ENCODE peak calls at places on chromosomes 16 and 17, in six cellular contexts. B is GM12892, R is H1, O is GM12878, X is HepG2, Z is K562. P is an unnamed sample.

GRCh38 chr16:11034481-11034931 is 90.1 kb downstream of the CLEC16A start:
- DNase-seq in X (no peak), Z (no peak), B (no peak), R (no peak), O (no peak), P (no peak)

GRCh38 chr17:81651692-81652091 is 4.7 kb downstream of the PDE6G start:
- DNase-seq in X (peak), B (no peak), O (no peak), R (no peak), Z (peak), P (no peak)

GRCh38 chr16:89410794-89411309 is 79.5 kb downstream of the ANKRD11 start:
- DNase-seq in X (peak), B (no peak), R (no peak), Z (no peak), O (no peak), P (no peak)

GRCh38 chr16:56565023-56565477 is at the start of gene MT4:
- DNase-seq in O (no peak), Z (no peak), B (no peak), X (no peak), R (no peak), P (no peak)

GRCh38 chr16:1338119-1338730 is 4.8 kb downstream of the BAIAP3 start:
- DNase-seq in R (no peak), X (peak), O (no peak), Z (peak), B (no peak), P (no peak)

GRCh38 chr17:48374650-48375230 is 55.3 kb downstream of the SKAP1 start:
- DNase-seq in Z (peak), O (no peak), X (peak), R (peak), B (no peak), P (peak)

GRCh38 chr16:49838361-49838638 is 17.6 kb downstream of the ZNF423 start:
- DNase-seq in Z (no peak), R (no peak), O (no peak), X (no peak), B (no peak), P (no peak)

GRCh38 chr17:56822725-56823124 is 11.0 kb downstream of the C17orf67 start:
- DNase-seq in Z (no peak), B (no peak), O (no peak), R (no peak), X (no peak), P (no peak)

GRCh38 chr17:50468120-50469004 is at the start of gene CHAD:
- DNase-seq in R (no peak), O (no peak), Z (peak), X (no peak), B (no peak), P (no peak)

GRCh38 chr16:88472637-88473205 is 19.6 kb downstream of the ZFPM1 start:
- DNase-seq in O (no peak), X (no peak), Z (no peak), R (no peak), B (no peak), P (no peak)

GRCh38 chr17:3687949-3688614 is 7.9 kb downstream of the P2RX5 start:
- DNase-seq in Z (peak), B (no peak), R (no peak), X (no peak), O (no peak), P (no peak)

GRCh38 chr17:65514082-65514481 is 47.4 kb downstream of the AXIN2 start:
- DNase-seq in Z (no peak), O (no peak), X (no peak), R (no peak), B (no peak), P (no peak)

GRCh38 chr17:80289631-80290030 is 29.0 kb downstream of the RNF213 start:
- DNase-seq in R (no peak), B (no peak), O (no peak), Z (no peak), X (no peak), P (no peak)

GRCh38 chr17:81866440-81867122 is 4.6 kb downstream of the ARHGDIA start:
- DNase-seq in X (no peak), Z (no peak), R (no peak), B (no peak), O (no peak), P (no peak)

GRCh38 chr16:53282975-53283946 is 151.0 kb upstream of the RBL2 start:
- DNase-seq in R (no peak), B (no peak), X (peak), Z (peak), O (peak), P (no peak)

GRCh38 chr16:88577166-88577565 is 7.0 kb downstream of the ZC3H18 start:
- DNase-seq in B (no peak), Z (no peak), X (no peak), R (no peak), O (no peak), P (no peak)

GRCh38 chr17:60941028-60941427 is 263.4 kb downstream of the BCAS3 start:
- DNase-seq in B (no peak), X (no peak), O (no peak), R (no peak), Z (no peak), P (no peak)

GRCh38 chr17:17091276-17091675 is 49.0 kb downstream of the MPRIP start:
- DNase-seq in O (no peak), X (no peak), R (no peak), B (no peak), Z (no peak), P (no peak)

GRCh38 chr17:10871914-10872313 is 34.0 kb upstream of the PIRT start:
- DNase-seq in X (no peak), R (no peak), O (no peak), Z (no peak), B (no peak), P (no peak)

GRCh38 chr17:27296427-27296979 is 2.6 kb downstream of the WSB1 start:
- DNase-seq in O (no peak), X (no peak), B (no peak), Z (no peak), R (no peak), P (no peak)

GRCh38 chr17:62963296-62963695 is 2.7 kb upstream of the TANC2 start:
- DNase-seq in O (no peak), B (no peak), Z (peak), R (no peak), X (no peak), P (no peak)

GRCh38 chr16:35182943-35183550 is 1723.6 kb downstream of the TP53TG3F start:
- DNase-seq in Z (no peak), B (no peak), O (no peak), X (no peak), R (no peak), P (no peak)

GRCh38 chr16:49461517-49461951 is 87.9 kb downstream of the C16orf78 start:
- DNase-seq in B (no peak), R (no peak), O (no peak), X (no peak), Z (no peak), P (no peak)

GRCh38 chr16:168424-168823 is 2.6 kb downstream of the HBM start:
- DNase-seq in X (no peak), B (no peak), O (no peak), R (no peak), Z (no peak), P (no peak)

GRCh38 chr16:57147381-57148191 is 38.3 kb downstream of the PSME3IP1 start:
- DNase-seq in X (no peak), B (no peak), Z (no peak), O (no peak), R (no peak), P (no peak)

GRCh38 chr16:1363501-1364041 is 11.8 kb downstream of the GNPTG start:
- DNase-seq in X (peak), Z (peak), O (no peak), B (peak), R (peak), P (peak)

GRCh38 chr16:54116126-54116525 is 170.5 kb downstream of the IRX3 start:
- DNase-seq in O (no peak), Z (no peak), R (no peak), X (no peak), B (no peak), P (no peak)

GRCh38 chr16:9033125-9033830 is 58.2 kb upstream of the HAPSTR1 start:
- DNase-seq in R (no peak), Z (peak), B (no peak), O (no peak), X (peak), P (no peak)

GRCh38 chr16:48949636-48950035 is 332.0 kb downstream of the CBLN1 start:
- DNase-seq in B (no peak), R (no peak), Z (no peak), X (no peak), O (peak), P (no peak)

GRCh38 chr17:2782030-2782429 is 14.2 kb upstream of the RAP1GAP2 start:
- DNase-seq in R (no peak), Z (no peak), O (no peak), X (no peak), B (no peak), P (no peak)

GRCh38 chr16:2761472-2761871 is 9.0 kb downstream of the SRRM2 start:
- DNase-seq in Z (no peak), R (no peak), B (no peak), O (no peak), X (no peak), P (no peak)

GRCh38 chr17:6574689-6575595 is 18.6 kb upstream of the PITPNM3 start:
- DNase-seq in O (peak), B (peak), R (no peak), Z (peak), X (no peak), P (peak)

DNA sequence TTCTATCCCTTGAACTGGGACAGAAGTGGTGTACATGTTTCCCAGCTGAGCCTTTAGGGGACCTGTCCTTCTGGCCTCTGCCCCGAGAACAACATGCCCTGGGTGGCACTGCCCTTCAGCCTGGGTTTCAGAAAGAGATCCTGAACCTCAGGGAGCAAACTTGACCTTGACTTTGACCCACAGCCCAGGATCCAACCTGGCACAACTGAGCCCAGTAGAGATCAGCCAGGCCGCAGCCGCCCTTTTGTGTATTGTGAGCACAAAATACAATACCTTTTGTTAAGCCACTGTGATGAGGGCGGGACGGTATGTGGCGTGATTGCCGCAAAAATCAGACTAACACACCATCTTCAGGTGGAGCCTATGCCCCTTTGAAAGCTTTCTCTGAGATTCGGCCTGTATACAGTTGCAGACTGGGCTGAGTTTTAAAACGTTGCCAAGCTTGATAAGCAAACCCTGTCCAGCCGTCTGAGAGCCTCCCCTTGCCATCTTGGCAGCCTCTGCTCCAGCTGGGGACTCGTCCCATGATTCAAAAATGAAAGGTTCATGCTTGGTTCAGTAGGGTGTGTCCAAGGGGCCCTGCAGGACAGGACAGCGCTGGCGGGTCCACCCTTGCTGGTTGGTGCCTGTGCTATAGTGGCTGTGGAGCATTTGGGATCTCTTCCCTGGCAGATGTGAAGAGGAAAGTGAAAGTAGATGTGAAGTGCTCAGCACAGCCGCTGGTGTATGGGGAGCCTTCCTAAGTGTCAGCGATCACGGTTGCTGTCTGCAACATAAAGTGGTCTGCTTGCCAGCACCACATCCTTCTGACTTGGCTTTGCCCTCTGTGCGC is 40.3 kb downstream of the FOXL1 start:
- DNase-seq in B (no peak), Z (no peak), O (no peak), X (no peak), R (no peak), P (no peak)
- TF ChIP-seq TAF1 in B (no peak), Z (no peak), O (no peak), X (no peak), R (no peak), P (no peak)

GRCh38 chr16:68237243-68238028 is 1.5 kb upstream of the ESRP2 start:
- DNase-seq in B (peak), O (peak), Z (no peak), X (peak), R (peak), P (peak)
- TF ChIP-seq POLR2A in B (peak), O (peak), Z (no peak), X (peak), R (peak), P (peak)

GRCh38 chr17:71919896-71920295 is 200.9 kb upstream of the SOX9 start:
- DNase-seq in Z (no peak), R (no peak), B (no peak), O (no peak), X (no peak), P (no peak)

GRCh38 chr17:71921726-71922320 is 199.0 kb upstream of the SOX9 start:
- DNase-seq in Z (no peak), X (no peak), R (no peak), O (peak), B (no peak), P (no peak)

GRCh38 chr17:71917715-71918114 is 203.1 kb upstream of the SOX9 start:
- DNase-seq in X (no peak), O (no peak), B (no peak), R (no peak), Z (no peak), P (no peak)

GRCh38 chr17:71922439-71922838 is 198.4 kb upstream of the SOX9 start:
- DNase-seq in O (peak), B (no peak), R (no peak), Z (no peak), X (no peak), P (no peak)

DNA sequence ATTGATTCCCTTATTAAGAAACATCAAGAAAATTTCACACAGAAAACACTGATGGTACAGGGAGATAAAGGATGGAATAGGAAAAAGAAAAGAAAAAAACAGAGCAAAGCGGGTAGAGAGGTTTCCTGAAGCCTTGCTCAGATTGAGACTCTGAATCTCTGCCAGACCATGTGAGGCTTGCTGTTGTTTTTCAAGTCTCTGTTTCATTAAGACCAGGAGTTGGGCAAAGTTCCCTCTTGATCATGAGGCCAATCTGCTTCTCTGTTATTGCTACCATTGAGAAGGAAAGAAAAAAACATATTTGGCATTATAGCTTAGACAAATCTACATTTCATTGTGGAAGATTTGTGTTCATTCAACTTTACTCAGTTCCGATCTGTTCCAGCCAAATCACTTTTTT is 201.6 kb upstream of the SOX9 start:
- DNase-seq in B (no peak), X (no peak), Z (no peak), O (no peak), R (no peak), P (no peak)
- TF ChIP-seq TAF1 in B (no peak), X (no peak), Z (no peak), O (no peak), R (no peak), P (no peak)

DNA sequence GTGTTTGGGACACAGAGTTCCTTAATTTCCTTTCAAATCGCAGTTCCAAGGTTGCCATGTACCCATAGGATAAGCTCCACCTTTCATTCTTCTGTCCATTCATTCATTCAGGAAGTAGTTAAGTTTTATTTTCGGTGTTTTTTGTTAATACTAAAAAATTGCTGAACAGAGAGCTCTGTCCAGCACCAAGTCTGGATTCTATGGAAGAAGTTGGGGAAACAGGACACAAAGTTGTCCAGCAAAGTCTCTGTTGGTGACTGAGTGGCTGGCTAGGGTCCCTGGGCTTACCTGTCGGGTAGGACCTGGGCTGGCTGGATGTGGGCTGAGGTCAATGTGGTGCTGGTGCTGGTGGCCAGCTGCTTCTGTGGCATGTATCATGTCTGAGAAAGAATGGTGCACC is 17.6 kb upstream of the CCL2 start:
- DNase-seq in X (no peak), B (no peak), Z (no peak), R (no peak), O (no peak), P (no peak)
- TF ChIP-seq POLR2A in X (no peak), B (no peak), Z (no peak), R (no peak), O (no peak), P (no peak)

GRCh38 chr16:46949216-46949892 is 24.1 kb downstream of the DNAJA2 start:
- DNase-seq in B (no peak), O (no peak), R (no peak), X (no peak), Z (no peak), P (no peak)
- TF ChIP-seq TAF1 in B (no peak), O (no peak), R (no peak), X (no peak), Z (no peak), P (no peak)